ENCODE peak calls at places on chromosomes 11 and 22, in ten cellular contexts. V is IMR-90; Q is heart left ventricle; B is CD8-positive, alpha-beta T cell; T is uterus; G is BJ; U is thoracic aorta; R is A549; S is AG04450; J is kidney epithelial cell. Z is an unnamed sample.

GRCh38 chr11:118437046-118437735 is 899 bp downstream of the KMT2A start:
- DNase-seq in V (peak), Q (peak), B (peak), T (peak), G (no peak), U (no peak), R (peak), S (no peak), J (no peak), Z (peak)

GRCh38 chr11:8826145-8826786 is 84.7 kb upstream of the AKIP1 start:
- DNase-seq in V (peak), Q (peak), B (no peak), T (no peak), G (no peak), U (no peak), R (no peak), S (peak), J (no peak), Z (peak)

GRCh38 chr11:91239359-91239758 is 985.3 kb upstream of the FAT3 start:
- DNase-seq in V (no peak), Q (no peak), B (no peak), T (no peak), G (no peak), U (no peak), R (no peak), S (no peak), J (no peak), Z (no peak)

GRCh38 chr11:105132716-105133511 is 6.7 kb downstream of the CARD18 start:
- DNase-seq in V (peak), Q (no peak), B (no peak), T (no peak), G (peak), U (no peak), R (no peak), S (peak), J (no peak), Z (peak)

GRCh38 chr11:104343578-104343977 is 179.6 kb upstream of the PDGFD start:
- DNase-seq in V (peak), Q (no peak), B (no peak), T (no peak), G (no peak), U (no peak), R (peak), S (no peak), J (no peak), Z (peak)

GRCh38 chr22:40107244-40107643 is 70.5 kb upstream of the TNRC6B start:
- DNase-seq in V (no peak), Q (no peak), B (no peak), T (no peak), G (no peak), U (no peak), R (no peak), S (no peak), J (no peak), Z (peak)

GRCh38 chr22:27959335-27960090 is 40.5 kb upstream of the PITPNB start:
- DNase-seq in V (no peak), Q (no peak), B (no peak), T (no peak), G (no peak), U (no peak), R (no peak), S (no peak), J (no peak), Z (no peak)

GRCh38 chr11:126357969-126358762 is 2.7 kb downstream of the ST3GAL4 start:
- DNase-seq in V (no peak), Q (peak), B (no peak), T (no peak), G (no peak), U (no peak), R (no peak), S (no peak), J (no peak), Z (no peak)

GRCh38 chr22:46147471-46148267 is 2.7 kb upstream of the PPARA start:
- DNase-seq in V (no peak), Q (peak), B (no peak), T (no peak), G (no peak), U (no peak), R (no peak), S (no peak), J (no peak), Z (no peak)

GRCh38 chr11:65353376-65353775 is 1.2 kb upstream of the TIGD3 start:
- DNase-seq in V (no peak), Q (no peak), B (no peak), T (no peak), G (no peak), U (no peak), R (no peak), S (no peak), J (no peak), Z (no peak)

GRCh38 chr11:65351511-65351910 is 3.0 kb upstream of the TIGD3 start:
- DNase-seq in V (no peak), Q (no peak), B (no peak), T (no peak), G (no peak), U (no peak), R (no peak), S (no peak), J (no peak), Z (no peak)

GRCh38 chr11:65354265-65355012 is at the start of gene TIGD3:
- DNase-seq in V (peak), Q (peak), B (peak), T (peak), G (peak), U (peak), R (peak), S (peak), J (peak), Z (peak)

GRCh38 chr11:65353900-65354264 is 669 bp upstream of the TIGD3 start:
- DNase-seq in V (no peak), Q (no peak), B (no peak), T (no peak), G (no peak), U (no peak), R (no peak), S (no peak), J (no peak), Z (no peak)

GRCh38 chr11:65352783-65353182 is 1.8 kb upstream of the TIGD3 start:
- DNase-seq in V (peak), Q (no peak), B (no peak), T (no peak), G (no peak), U (no peak), R (peak), S (no peak), J (no peak), Z (peak)
- TF ChIP-seq CTCF in V (peak), Q (peak), B (no peak), T (no peak), G (peak), U (no peak), R (peak), S (peak), J (peak), Z (peak)

GRCh38 chr11:130454495-130455262 is 6.2 kb downstream of the ADAMTS15 start:
- DNase-seq in V (peak), Q (peak), B (no peak), T (no peak), G (no peak), U (no peak), R (no peak), S (no peak), J (no peak), Z (peak)
- H3K4me3 ChIP-seq in V (no peak), Q (no peak), B (no peak), T (no peak), G (no peak), U (no peak), R (no peak), S (no peak), J (no peak), Z (no peak)

DNA sequence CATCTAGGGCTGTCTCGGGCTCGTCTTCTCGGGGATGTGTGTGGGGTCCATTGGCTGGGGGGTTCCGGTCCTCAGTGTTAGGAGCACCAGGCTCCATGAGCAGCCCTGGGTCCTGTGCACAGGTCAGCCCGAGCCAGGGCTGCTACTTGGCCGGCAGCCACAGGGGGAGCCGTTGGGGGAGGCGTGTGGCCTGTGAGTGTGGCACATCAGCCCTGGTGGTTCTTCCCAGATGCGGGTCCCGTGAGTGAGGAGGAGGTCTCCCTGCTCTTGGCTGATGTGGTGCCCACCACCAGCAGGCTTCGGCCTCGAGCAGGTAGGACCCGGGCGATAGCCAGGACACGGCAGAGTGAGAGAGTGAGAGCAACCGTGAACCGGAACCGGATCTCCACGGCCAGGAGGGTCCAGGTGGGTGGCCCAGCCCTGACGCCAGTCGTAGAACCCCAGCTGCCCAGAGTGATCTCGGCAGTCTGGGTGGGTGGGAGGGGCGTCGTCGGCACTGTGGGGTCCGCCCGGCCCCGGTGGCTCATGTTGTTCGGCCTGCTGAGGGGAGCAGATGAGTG is 18.5 kb downstream of the IRF7 start:
- DNase-seq in V (no peak), Q (no peak), B (no peak), T (no peak), G (no peak), U (no peak), R (no peak), S (no peak), J (no peak), Z (no peak)
- TF ChIP-seq CTCF in V (no peak), Q (no peak), B (no peak), T (no peak), G (no peak), U (no peak), R (no peak), S (no peak), J (peak), Z (no peak)

GRCh38 chr11:122822241-122822640 is 16.1 kb upstream of the CRTAM start:
- DNase-seq in V (no peak), Q (no peak), B (no peak), T (no peak), G (no peak), U (no peak), R (no peak), S (no peak), J (no peak), Z (no peak)
- H3K4me3 ChIP-seq in V (no peak), Q (no peak), B (no peak), T (no peak), G (no peak), U (no peak), R (no peak), S (no peak), J (no peak), Z (no peak)

GRCh38 chr22:45087802-45088201 is 75.9 kb upstream of the NUP50 start:
- DNase-seq in V (no peak), Q (no peak), B (no peak), T (no peak), G (no peak), U (no peak), R (no peak), S (no peak), J (no peak), Z (no peak)

GRCh38 chr22:45091254-45091854 is 72.4 kb upstream of the NUP50 start:
- DNase-seq in V (no peak), Q (no peak), B (no peak), T (no peak), G (no peak), U (no peak), R (no peak), S (no peak), J (no peak), Z (no peak)

GRCh38 chr22:45094081-45094720 is 69.5 kb upstream of the NUP50 start:
- DNase-seq in V (no peak), Q (no peak), B (no peak), T (no peak), G (no peak), U (no peak), R (no peak), S (no peak), J (no peak), Z (no peak)

GRCh38 chr22:45092644-45093043 is 71.1 kb upstream of the NUP50 start:
- DNase-seq in V (no peak), Q (no peak), B (no peak), T (no peak), G (no peak), U (no peak), R (no peak), S (no peak), J (no peak), Z (no peak)

GRCh38 chr22:45090364-45090960 is 73.3 kb upstream of the NUP50 start:
- DNase-seq in V (peak), Q (no peak), B (no peak), T (no peak), G (no peak), U (no peak), R (no peak), S (no peak), J (no peak), Z (no peak)
- TF ChIP-seq CTCF in V (no peak), Q (no peak), B (no peak), T (no peak), G (no peak), U (no peak), R (no peak), S (peak), J (no peak), Z (no peak)

DNA sequence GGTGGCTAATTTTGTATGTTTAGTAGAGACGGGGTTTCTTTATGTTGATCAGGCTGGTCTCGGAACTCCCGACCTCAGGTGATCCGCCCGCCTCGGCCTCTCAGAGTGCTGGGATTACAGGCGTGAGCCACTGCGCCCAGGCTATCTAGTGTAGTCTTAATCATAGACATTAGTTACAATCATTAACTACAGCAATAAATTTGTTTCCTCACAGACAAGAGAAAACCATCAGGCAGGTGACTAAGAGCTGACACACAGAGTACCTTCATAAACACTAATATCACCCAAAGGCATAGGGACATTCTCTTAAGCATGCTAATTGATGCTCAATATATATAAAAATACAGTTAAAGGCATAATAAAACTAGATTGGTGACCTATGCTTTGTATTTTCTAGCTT is 19.4 kb downstream of the SDHD start:
- DNase-seq in V (no peak), Q (no peak), B (no peak), T (no peak), G (no peak), U (no peak), R (no peak), S (no peak), J (no peak), Z (no peak)
- H3K4me3 ChIP-seq in V (no peak), Q (no peak), B (no peak), T (no peak), G (no peak), U (no peak), R (no peak), S (no peak), J (no peak), Z (no peak)

Z was measured in fibroblast of mammary gland.